ENCODE peak calls at places on chromosomes 11 and 22, in nine cellular contexts. V, B, R, I, S, Y, O, J and W are unnamed samples.
A peak's percentile ranks its signal among the peaks of the same experiment; 100 is the strongest.

GRCh38 chr11:69870772-69871171 is 51.6 kb upstream of the FGF3 start:
- DNase-seq in V (no peak), B (no peak), R (no peak), I (peak; percentile 42), S (no peak), Y (no peak), O (no peak), J (no peak), W (no peak)

GRCh38 chr11:2305140-2305861 is 3.5 kb downstream of the TSPAN32 start:
- DNase-seq in V (peak; percentile 92), B (peak; percentile 90), R (peak; percentile 88), I (peak; percentile 23), S (peak; percentile 83), Y (peak; percentile 89), O (peak; percentile 93), J (peak; percentile 92), W (peak; percentile 89)

GRCh38 chr22:48261048-48261621 is 1498.7 kb downstream of the TBC1D22A start:
- DNase-seq in V (no peak), B (no peak), R (no peak), I (no peak), S (no peak), Y (no peak), O (no peak), J (no peak), W (no peak)

GRCh38 chr11:125167954-125168821 is 3.6 kb downstream of the PKNOX2 start:
- DNase-seq in V (no peak), B (no peak), R (no peak), I (peak; percentile 93), S (no peak), Y (no peak), O (no peak), J (no peak), W (peak; percentile 2)

GRCh38 chr22:48441553-48441850 is 1386.2 kb downstream of the BRD1 start:
- DNase-seq in V (no peak), B (no peak), R (peak; percentile 30), I (no peak), S (no peak), Y (no peak), O (no peak), J (peak; percentile 26), W (no peak)

GRCh38 chr11:16898274-16898985 is 115.8 kb downstream of the PLEKHA7 start:
- DNase-seq in V (no peak), B (no peak), R (no peak), I (no peak), S (no peak), Y (no peak), O (no peak), J (no peak), W (no peak)

GRCh38 chr11:2149471-2150205 is 10.4 kb upstream of the IGF2 start:
- DNase-seq in V (no peak), B (no peak), R (no peak), I (no peak), S (no peak), Y (no peak), O (no peak), J (no peak), W (no peak)

GRCh38 chr22:48939441-48940265 is 888.0 kb downstream of the BRD1 start:
- DNase-seq in V (no peak), B (no peak), R (no peak), I (no peak), S (no peak), Y (peak; percentile 10), O (no peak), J (no peak), W (no peak)

GRCh38 chr22:39287076-39287743 is 32.2 kb downstream of the RPL3 start:
- DNase-seq in V (no peak), B (no peak), R (no peak), I (no peak), S (no peak), Y (no peak), O (no peak), J (peak; percentile 78), W (peak; percentile 61)

GRCh38 chr22:35599364-35599763 is 17.8 kb downstream of the MB start:
- DNase-seq in V (no peak), B (no peak), R (no peak), I (no peak), S (no peak), Y (no peak), O (no peak), J (peak; percentile 26), W (no peak)

GRCh38 chr22:35601013-35601580 is 16.0 kb downstream of the MB start:
- DNase-seq in V (no peak), B (no peak), R (no peak), I (no peak), S (no peak), Y (no peak), O (no peak), J (no peak), W (no peak)

GRCh38 chr22:35604671-35605457 is 12.3 kb downstream of the MB start:
- DNase-seq in V (no peak), B (no peak), R (no peak), I (peak; percentile 64), S (peak; percentile 79), Y (no peak), O (no peak), J (peak; percentile 23), W (no peak)

GRCh38 chr22:35600466-35600865 is 16.7 kb downstream of the MB start:
- DNase-seq in V (no peak), B (no peak), R (no peak), I (no peak), S (no peak), Y (no peak), O (no peak), J (peak; percentile 72), W (no peak)

GRCh38 chr22:35601743-35602633 is 15.1 kb downstream of the MB start:
- DNase-seq in V (no peak), B (peak; percentile 31), R (no peak), I (peak; percentile 71), S (no peak), Y (no peak), O (no peak), J (peak; percentile 75), W (no peak)
- H3K4me1 ChIP-seq in V (peaks cover 49% of the 10 kb centered on the region), B (no peaks in the 10 kb centered on the region), R (no peaks in the 10 kb centered on the region), I (peaks cover 18% of the 10 kb centered on the region), S (peaks cover 22% of the 10 kb centered on the region), Y (no peaks in the 10 kb centered on the region), O (no peaks in the 10 kb centered on the region), J (no peaks in the 10 kb centered on the region), W (no peaks in the 10 kb centered on the region)

GRCh38 chr11:111923951-111924350 is 5.2 kb downstream of the C11orf52 start:
- DNase-seq in V (no peak), B (no peak), R (no peak), I (no peak), S (no peak), Y (no peak), O (no peak), J (no peak), W (no peak)
- H3K4me1 ChIP-seq in V (peaks cover 51% of the 10 kb centered on the region), B (peaks cover 46% of the 10 kb centered on the region), R (peaks cover 7% of the 10 kb centered on the region), I (peaks cover 21% of the 10 kb centered on the region), S (peaks cover 6% of the 10 kb centered on the region), Y (peaks cover 4% of the 10 kb centered on the region), O (peaks cover 18% of the 10 kb centered on the region), J (no peaks in the 10 kb centered on the region), W (no peaks in the 10 kb centered on the region)

GRCh38 chr11:119697882-119698281 is 31.1 kb downstream of the NECTIN1 start:
- DNase-seq in V (no peak), B (no peak), R (no peak), I (no peak), S (no peak), Y (no peak), O (no peak), J (no peak), W (no peak)
- H3K4me1 ChIP-seq in V (peaks cover 63% of the 10 kb centered on the region), B (peaks cover 4% of the 10 kb centered on the region), R (no peaks in the 10 kb centered on the region), I (peaks cover 11% of the 10 kb centered on the region), S (peaks cover 50% of the 10 kb centered on the region), Y (peaks cover 19% of the 10 kb centered on the region), O (peaks cover 47% of the 10 kb centered on the region), J (no peaks in the 10 kb centered on the region), W (no peaks in the 10 kb centered on the region)

GRCh38 chr22:45262931-45263789 is 21.6 kb upstream of the UPK3A start:
- DNase-seq in V (peak; percentile 45), B (no peak), R (no peak), I (no peak), S (peak; percentile 83), Y (no peak), O (no peak), J (peak; percentile 68), W (peak; percentile 54)

GRCh38 chr22:45261407-45262088 is 20.9 kb upstream of the KIAA0930 start:
- DNase-seq in V (no peak), B (no peak), R (no peak), I (no peak), S (no peak), Y (peak; percentile 71), O (peak; percentile 81), J (no peak), W (peak; percentile 67)

GRCh38 chr22:45259754-45260394 is 19.2 kb upstream of the KIAA0930 start:
- DNase-seq in V (no peak), B (no peak), R (no peak), I (no peak), S (no peak), Y (no peak), O (no peak), J (no peak), W (no peak)

GRCh38 chr22:45263790-45264269 is 20.9 kb upstream of the UPK3A start:
- DNase-seq in V (peak; percentile 71), B (peak; percentile 71), R (no peak), I (peak; percentile 62), S (peak; percentile 88), Y (peak; percentile 63), O (peak; percentile 63), J (peak; percentile 85), W (peak; percentile 54)

GRCh38 chr22:45262195-45262930 is 21.7 kb upstream of the KIAA0930 start:
- DNase-seq in V (no peak), B (no peak), R (no peak), I (no peak), S (no peak), Y (no peak), O (no peak), J (peak; percentile 76), W (no peak)
- H3K4me1 ChIP-seq in V (peaks cover 19% of the 10 kb centered on the region), B (peaks cover 26% of the 10 kb centered on the region), R (no peaks in the 10 kb centered on the region), I (peaks cover 5% of the 10 kb centered on the region), S (peaks cover 14% of the 10 kb centered on the region), Y (no peaks in the 10 kb centered on the region), O (peaks cover 4% of the 10 kb centered on the region), J (no peaks in the 10 kb centered on the region), W (peaks cover 3% of the 10 kb centered on the region)

GRCh38 chr11:37999171-37999570 is 1401.1 kb upstream of the RAG2 start:
- DNase-seq in V (no peak), B (no peak), R (no peak), I (no peak), S (no peak), Y (no peak), O (no peak), J (no peak), W (no peak)
- H3K4me1 ChIP-seq in V (no peaks in the 10 kb centered on the region), B (no peaks in the 10 kb centered on the region), R (no peaks in the 10 kb centered on the region), I (no peaks in the 10 kb centered on the region), S (no peaks in the 10 kb centered on the region), Y (no peaks in the 10 kb centered on the region), O (no peaks in the 10 kb centered on the region), J (no peaks in the 10 kb centered on the region), W (no peaks in the 10 kb centered on the region)